ENCODE peak calls at places on chromosomes 1 and 21, in nine cellular contexts. A is HEK293T; N is body of pancreas; E is sciatic nerve; L is activated CD4-positive, alpha-beta T cell treated with anti-CD3 and anti-CD28 coated beads for 48 hours; U is RPMI8226; S is bronchial epithelial cell; D is naive thymus-derived CD4-positive, alpha-beta T cell; T is GM18507. C is an unnamed sample.

GRCh38 chr1:218273757-218274505 is 11.2 kb upstream of the RRP15 start:
- DNase-seq in A (no peak), N (no peak), E (no peak), L (no peak), U (no peak), S (no peak), D (no peak), T (no peak), C (no peak)

GRCh38 chr21:17435565-17436543 is 77.0 kb upstream of the CXADR start:
- DNase-seq in A (no peak), N (no peak), E (no peak), L (no peak), U (no peak), S (peak; percentile 46), D (no peak), T (no peak), C (no peak)

GRCh38 chr21:42032266-42032665 is 22.1 kb upstream of the ZBTB21 start:
- DNase-seq in A (no peak), N (no peak), E (no peak), L (no peak), U (peak; percentile 40), S (no peak), D (no peak), T (no peak), C (no peak)

GRCh38 chr1:114720492-114720891 is 3.9 kb upstream of the NRAS start:
- DNase-seq in A (no peak), N (no peak), E (no peak), L (no peak), U (no peak), S (no peak), D (no peak), T (no peak), C (no peak)

GRCh38 chr1:6730473-6730872 is 28.9 kb upstream of the DNAJC11 start:
- DNase-seq in A (no peak), N (no peak), E (no peak), L (no peak), U (no peak), S (no peak), D (no peak), T (no peak), C (no peak)

GRCh38 chr1:206705744-206706297 is 21.1 kb downstream of the MAPKAPK2 start:
- DNase-seq in A (no peak), N (no peak), E (no peak), L (no peak), U (no peak), S (no peak), D (no peak), T (no peak), C (no peak)

GRCh38 chr1:165847486-165847885 is 20.1 kb downstream of the UCK2 start:
- DNase-seq in A (no peak), N (no peak), E (no peak), L (no peak), U (no peak), S (no peak), D (no peak), T (no peak), C (no peak)

GRCh38 chr1:6491480-6491962 is at the start of gene PLEKHG5:
- DNase-seq in A (no peak), N (no peak), E (no peak), L (peak; percentile 35), U (no peak), S (peak; percentile 98), D (no peak), T (no peak), C (peak; percentile 86)

GRCh38 chr1:34681481-34682451 is 73.1 kb upstream of the GJB5 start:
- DNase-seq in A (peak; percentile 64), N (peak; percentile 36), E (no peak), L (peak; percentile 72), U (peak; percentile 59), S (peak; percentile 59), D (no peak), T (peak; percentile 23), C (peak; percentile 28)

GRCh38 chr1:30809514-30810263 is 52.1 kb upstream of the LAPTM5 start:
- DNase-seq in A (no peak), N (no peak), E (no peak), L (no peak), U (no peak), S (peak; percentile 66), D (no peak), T (no peak), C (peak; percentile 93)

GRCh38 chr1:110425611-110426152 is 18.2 kb upstream of the LAMTOR5 start:
- DNase-seq in A (no peak), N (no peak), E (no peak), L (no peak), U (no peak), S (no peak), D (no peak), T (no peak), C (no peak)

GRCh38 chr1:174274884-174275283 is 115.6 kb downstream of the RABGAP1L start:
- DNase-seq in A (no peak), N (no peak), E (no peak), L (no peak), U (no peak), S (no peak), D (no peak), T (no peak), C (peak; percentile 1)

GRCh38 chr1:22876359-22877111 is 96.1 kb downstream of the LACTBL1 start:
- DNase-seq in A (no peak), N (peak; percentile 20), E (no peak), L (no peak), U (no peak), S (peak; percentile 31), D (no peak), T (no peak), C (peak; percentile 63)

GRCh38 chr1:188689542-188689941 is 1788.1 kb downstream of the BRINP3 start:
- DNase-seq in A (no peak), N (no peak), E (no peak), L (no peak), U (no peak), S (no peak), D (no peak), T (no peak), C (peak; percentile 33)

GRCh38 chr21:35989185-35989735 is 71.1 kb downstream of the SETD4 start:
- DNase-seq in A (no peak), N (no peak), E (peak; percentile 73), L (no peak), U (no peak), S (no peak), D (no peak), T (no peak), C (no peak)

GRCh38 chr1:27601771-27602509 is 2.0 kb downstream of the AHDC1 start:
- DNase-seq in A (no peak), N (peak; percentile 74), E (peak; percentile 82), L (no peak), U (no peak), S (no peak), D (no peak), T (no peak), C (no peak)